ENCODE peak calls at places on chromosome 18, in five cellular contexts. One of them, this sample, is unnamed.
A peak's percentile ranks its signal among the peaks of the same experiment; 100 is the strongest.

GRCh38 chr18:76450912-76451421 is 44.1 kb downstream of the ZNF516 start:
- DNase-seq in cardiac muscle cell: peak; percentile 75
- DNase-seq in mammary epithelial cell: peak; percentile 65
- DNase-seq in breast epithelium: no peak
- DNase-seq in colonic mucosa: peak; percentile 57
- DNase-seq in this sample: peak; percentile 77

GRCh38 chr18:26909599-26910290 is 44.2 kb upstream of the AQP4 start:
- DNase-seq in cardiac muscle cell: no peak
- DNase-seq in mammary epithelial cell: peak; percentile 36
- DNase-seq in breast epithelium: no peak
- DNase-seq in colonic mucosa: no peak
- DNase-seq in this sample: no peak

GRCh38 chr18:75478996-75479870 is 51.7 kb upstream of the SMIM21 start:
- DNase-seq in cardiac muscle cell: peak; percentile 78
- DNase-seq in mammary epithelial cell: peak; percentile 40
- DNase-seq in breast epithelium: no peak
- DNase-seq in colonic mucosa: no peak
- DNase-seq in this sample: no peak

GRCh38 chr18:12254137-12254819 is at the start of gene CIDEA:
- DNase-seq in cardiac muscle cell: peak; percentile 35
- DNase-seq in mammary epithelial cell: no peak
- DNase-seq in breast epithelium: no peak
- DNase-seq in colonic mucosa: no peak
- DNase-seq in this sample: no peak

GRCh38 chr18:28657836-28658410 is 481.0 kb upstream of the CDH2 start:
- DNase-seq in cardiac muscle cell: peak; percentile 15
- DNase-seq in mammary epithelial cell: peak; percentile 93
- DNase-seq in breast epithelium: no peak
- DNase-seq in colonic mucosa: no peak
- DNase-seq in this sample: no peak

GRCh38 chr18:77087391-77088141 is 45.0 kb downstream of the MBP start:
- DNase-seq in cardiac muscle cell: peak; percentile 71
- DNase-seq in mammary epithelial cell: no peak
- DNase-seq in breast epithelium: peak; percentile 62
- DNase-seq in colonic mucosa: peak; percentile 59
- DNase-seq in this sample: peak; percentile 83

GRCh38 chr18:10317864-10318685 is 136.4 kb upstream of the APCDD1 start:
- DNase-seq in cardiac muscle cell: no peak
- DNase-seq in mammary epithelial cell: no peak
- DNase-seq in breast epithelium: no peak
- DNase-seq in colonic mucosa: no peak
- DNase-seq in this sample: no peak

GRCh38 chr18:24731981-24732380 is 271.5 kb downstream of the HRH4 start:
- DNase-seq in cardiac muscle cell: no peak
- DNase-seq in mammary epithelial cell: peak; percentile 93
- DNase-seq in breast epithelium: no peak
- DNase-seq in colonic mucosa: no peak
- DNase-seq in this sample: no peak

GRCh38 chr18:70469916-70470315 is 181.1 kb downstream of the SOCS6 start:
- DNase-seq in cardiac muscle cell: peak; percentile 77
- DNase-seq in mammary epithelial cell: no peak
- DNase-seq in breast epithelium: no peak
- DNase-seq in colonic mucosa: no peak
- DNase-seq in this sample: no peak

GRCh38 chr18:76131738-76132137 is 363.3 kb downstream of the ZNF516 start:
- DNase-seq in cardiac muscle cell: no peak
- DNase-seq in mammary epithelial cell: peak; percentile 99
- DNase-seq in breast epithelium: no peak
- DNase-seq in colonic mucosa: no peak
- DNase-seq in this sample: no peak

GRCh38 chr18:66346833-66347595 is 256.9 kb downstream of the CDH19 start:
- DNase-seq in cardiac muscle cell: no peak
- DNase-seq in mammary epithelial cell: no peak
- DNase-seq in breast epithelium: no peak
- DNase-seq in colonic mucosa: no peak
- DNase-seq in this sample: no peak

GRCh38 chr18:57087985-57088384 is 58.9 kb upstream of the BOD1L2 start:
- DNase-seq in cardiac muscle cell: no peak
- DNase-seq in mammary epithelial cell: peak; percentile 41
- DNase-seq in breast epithelium: no peak
- DNase-seq in colonic mucosa: no peak
- DNase-seq in this sample: no peak

GRCh38 chr18:74286106-74286856 is 5.5 kb downstream of the CYB5A start:
- DNase-seq in cardiac muscle cell: no peak
- DNase-seq in mammary epithelial cell: no peak
- DNase-seq in breast epithelium: no peak
- DNase-seq in colonic mucosa: no peak
- DNase-seq in this sample: no peak
- H3K27ac ChIP-seq in cardiac muscle cell: peak overlapping the region; percentile 18
- H3K27ac ChIP-seq in mammary epithelial cell: no peak overlapping the region
- H3K27ac ChIP-seq in breast epithelium: no peak overlapping the region
- H3K27ac ChIP-seq in colonic mucosa: no peak overlapping the region
- H3K27ac ChIP-seq in this sample: peak overlapping the region; percentile 85

GRCh38 chr18:47407736-47408135 is 156.3 kb upstream of the SKOR2 start:
- DNase-seq in cardiac muscle cell: no peak
- DNase-seq in mammary epithelial cell: no peak
- DNase-seq in breast epithelium: no peak
- DNase-seq in colonic mucosa: no peak
- DNase-seq in this sample: no peak
- TF ChIP-seq CTCF in cardiac muscle cell: no peak
- TF ChIP-seq CTCF in mammary epithelial cell: no peak
- TF ChIP-seq CTCF in breast epithelium: no peak
- TF ChIP-seq CTCF in colonic mucosa: no peak
- TF ChIP-seq CTCF in this sample: no peak

GRCh38 chr18:44880170-44880569 is 199.5 kb downstream of the SETBP1 start:
- DNase-seq in cardiac muscle cell: peak; percentile 14
- DNase-seq in mammary epithelial cell: no peak
- DNase-seq in breast epithelium: no peak
- DNase-seq in colonic mucosa: no peak
- DNase-seq in this sample: no peak
- H3K36me3 ChIP-seq in cardiac muscle cell: no peaks in the 10 kb centered on the region
- H3K36me3 ChIP-seq in mammary epithelial cell: no peaks in the 10 kb centered on the region
- H3K36me3 ChIP-seq in breast epithelium: no peaks in the 10 kb centered on the region
- H3K36me3 ChIP-seq in colonic mucosa: no peaks in the 10 kb centered on the region
- H3K36me3 ChIP-seq in this sample: no peaks in the 10 kb centered on the region

GRCh38 chr18:35050004-35050623 is 8.9 kb downstream of the MAPRE2 start:
- DNase-seq in cardiac muscle cell: peak; percentile 47
- DNase-seq in mammary epithelial cell: no peak
- DNase-seq in breast epithelium: no peak
- DNase-seq in colonic mucosa: no peak
- DNase-seq in this sample: no peak
- H3K27ac ChIP-seq in cardiac muscle cell: peak overlapping the region; percentile 80
- H3K27ac ChIP-seq in mammary epithelial cell: no peak overlapping the region
- H3K27ac ChIP-seq in breast epithelium: peak overlapping the region; percentile 10
- H3K27ac ChIP-seq in colonic mucosa: no peak overlapping the region
- H3K27ac ChIP-seq in this sample: peak overlapping the region; percentile 59

GRCh38 chr18:78659748-78660147 is 319.9 kb upstream of the SALL3 start:
- DNase-seq in cardiac muscle cell: no peak
- DNase-seq in mammary epithelial cell: no peak
- DNase-seq in breast epithelium: no peak
- DNase-seq in colonic mucosa: no peak
- DNase-seq in this sample: no peak
- TF ChIP-seq CTCF in cardiac muscle cell: no peak
- TF ChIP-seq CTCF in mammary epithelial cell: no peak
- TF ChIP-seq CTCF in breast epithelium: no peak
- TF ChIP-seq CTCF in colonic mucosa: peak; percentile 41
- TF ChIP-seq CTCF in this sample: peak; percentile 42

GRCh38 chr18:13703899-13704298 is 22.5 kb downstream of the FAM210A start:
- DNase-seq in cardiac muscle cell: no peak
- DNase-seq in mammary epithelial cell: no peak
- DNase-seq in breast epithelium: no peak
- DNase-seq in colonic mucosa: no peak
- DNase-seq in this sample: no peak
- H3K36me3 ChIP-seq in cardiac muscle cell: no peaks in the 10 kb centered on the region
- H3K36me3 ChIP-seq in mammary epithelial cell: no peaks in the 10 kb centered on the region
- H3K36me3 ChIP-seq in breast epithelium: no peaks in the 10 kb centered on the region
- H3K36me3 ChIP-seq in colonic mucosa: no peaks in the 10 kb centered on the region
- H3K36me3 ChIP-seq in this sample: no peaks in the 10 kb centered on the region

DNA sequence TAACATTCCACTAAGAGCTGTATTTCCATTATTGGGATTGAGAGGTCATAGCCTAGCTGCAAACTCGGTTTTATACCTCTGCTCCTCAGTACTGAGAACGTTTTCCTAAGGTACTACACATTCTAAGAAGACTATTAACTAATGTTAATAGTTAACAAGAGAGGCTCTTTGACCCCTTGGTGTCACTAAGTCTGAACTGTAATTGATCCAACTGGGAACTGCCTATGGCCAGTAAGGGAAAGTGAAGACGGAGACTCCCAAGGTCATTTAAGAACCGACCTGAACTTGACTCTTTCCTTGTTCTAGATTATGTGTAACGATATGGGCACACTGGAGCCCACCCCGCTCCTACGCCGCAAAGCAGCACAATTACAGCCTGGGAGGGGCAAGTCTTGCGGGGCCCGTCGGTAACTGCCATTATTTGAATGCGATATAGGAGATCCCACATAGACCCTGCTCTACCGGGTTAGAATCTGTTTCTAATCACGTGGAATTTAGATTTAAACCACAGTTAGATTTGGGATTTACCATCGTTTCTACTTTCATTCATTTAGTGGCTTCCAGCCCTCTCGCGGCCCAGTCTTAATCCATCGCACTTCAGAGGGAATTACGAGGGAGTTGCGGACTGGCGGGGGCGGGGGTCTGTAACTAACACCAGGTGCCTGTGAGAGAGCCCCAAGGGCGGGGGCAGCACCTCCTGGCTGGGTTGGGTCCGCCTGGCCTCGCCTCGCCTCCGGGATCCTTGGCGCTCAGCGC is 84.1 kb upstream of the EPB41L3 start:
- DNase-seq in cardiac muscle cell: no peak
- DNase-seq in mammary epithelial cell: no peak
- DNase-seq in breast epithelium: no peak
- DNase-seq in colonic mucosa: no peak
- DNase-seq in this sample: no peak
- H3K27ac ChIP-seq in cardiac muscle cell: peak overlapping the region; percentile 85
- H3K27ac ChIP-seq in mammary epithelial cell: no peak overlapping the region
- H3K27ac ChIP-seq in breast epithelium: peak overlapping the region; percentile 92
- H3K27ac ChIP-seq in colonic mucosa: peak overlapping the region; percentile 88
- H3K27ac ChIP-seq in this sample: peak overlapping the region; percentile 79

DNA sequence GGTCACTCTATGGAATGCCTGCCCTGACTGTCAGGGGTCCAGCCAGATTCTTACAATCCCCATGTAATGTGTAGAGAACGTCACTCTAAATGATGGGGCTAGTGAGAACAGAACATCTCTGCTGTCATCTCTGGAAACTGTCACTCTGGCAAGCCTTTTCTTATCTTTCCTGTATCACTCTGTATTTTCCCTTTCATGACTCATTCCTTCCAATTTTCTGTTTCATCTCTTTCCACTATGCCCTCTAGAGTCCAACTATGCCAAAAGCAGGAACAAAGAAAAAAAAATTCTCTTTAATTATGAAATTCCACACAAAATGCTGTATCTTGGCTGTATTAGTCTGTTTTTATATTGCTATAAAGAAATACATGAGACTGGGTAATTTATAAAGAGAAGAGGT is 608.8 kb downstream of the ADCYAP1 start:
- DNase-seq in cardiac muscle cell: peak; percentile 1
- DNase-seq in mammary epithelial cell: no peak
- DNase-seq in breast epithelium: no peak
- DNase-seq in colonic mucosa: no peak
- DNase-seq in this sample: no peak
- TF ChIP-seq CTCF in cardiac muscle cell: peak; percentile 18
- TF ChIP-seq CTCF in mammary epithelial cell: no peak
- TF ChIP-seq CTCF in breast epithelium: no peak
- TF ChIP-seq CTCF in colonic mucosa: no peak
- TF ChIP-seq CTCF in this sample: no peak

DNA sequence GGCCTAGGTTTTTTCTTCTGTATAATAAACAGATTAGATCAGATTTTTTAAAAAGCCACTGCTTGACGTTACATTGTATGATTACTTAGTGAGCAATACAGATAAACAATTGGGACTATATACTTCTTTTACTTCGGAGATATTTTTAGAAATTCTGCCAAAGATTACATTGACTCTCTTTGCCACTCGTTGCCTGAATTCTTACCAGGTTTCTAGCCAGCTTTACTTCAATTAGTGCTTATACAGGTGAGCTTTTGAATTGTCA is 156.6 kb downstream of the HAUS1 start:
- DNase-seq in cardiac muscle cell: no peak
- DNase-seq in mammary epithelial cell: no peak
- DNase-seq in breast epithelium: no peak
- DNase-seq in colonic mucosa: no peak
- DNase-seq in this sample: no peak
- H3K36me3 ChIP-seq in cardiac muscle cell: peaks cover 16% of the 10 kb centered on the region
- H3K36me3 ChIP-seq in mammary epithelial cell: no peaks in the 10 kb centered on the region
- H3K36me3 ChIP-seq in breast epithelium: no peaks in the 10 kb centered on the region
- H3K36me3 ChIP-seq in colonic mucosa: no peaks in the 10 kb centered on the region
- H3K36me3 ChIP-seq in this sample: peaks cover 37% of the 10 kb centered on the region

GRCh38 chr18:58579561-58580047 is 49.3 kb downstream of the ALPK2 start:
- DNase-seq in cardiac muscle cell: peak; percentile 50
- DNase-seq in mammary epithelial cell: no peak
- DNase-seq in breast epithelium: no peak
- DNase-seq in colonic mucosa: no peak
- DNase-seq in this sample: no peak
- H3K27ac ChIP-seq in cardiac muscle cell: peak overlapping the region; percentile 96
- H3K27ac ChIP-seq in mammary epithelial cell: no peak overlapping the region
- H3K27ac ChIP-seq in breast epithelium: no peak overlapping the region
- H3K27ac ChIP-seq in colonic mucosa: no peak overlapping the region
- H3K27ac ChIP-seq in this sample: no peak overlapping the region